ENCODE peak calls at places on chromosomes 16 and 17, in six cellular contexts. One of them, this sample, is unnamed.

GRCh38 chr17:58326609-58327341 is 1.8 kb downstream of the TSPOAP1 start:
- DNase-seq in pancreas: no peak
- DNase-seq in uterus: no peak
- DNase-seq in heart right ventricle: no peak
- DNase-seq in endothelial cell of umbilical vein: no peak
- DNase-seq in CD8-positive, alpha-beta memory T cell: no peak
- DNase-seq in this sample: no peak

GRCh38 chr16:15607700-15608396 is 35.1 kb downstream of the MARF1 start:
- DNase-seq in pancreas: no peak
- DNase-seq in uterus: no peak
- DNase-seq in heart right ventricle: peak; percentile 57
- DNase-seq in endothelial cell of umbilical vein: no peak
- DNase-seq in CD8-positive, alpha-beta memory T cell: no peak
- DNase-seq in this sample: no peak

GRCh38 chr17:81570896-81571453 is 18.8 kb upstream of the FAAP100 start:
- DNase-seq in pancreas: no peak
- DNase-seq in uterus: no peak
- DNase-seq in heart right ventricle: no peak
- DNase-seq in endothelial cell of umbilical vein: no peak
- DNase-seq in CD8-positive, alpha-beta memory T cell: no peak
- DNase-seq in this sample: no peak

GRCh38 chr17:798246-798645 is 16.1 kb downstream of the MRM3 start:
- DNase-seq in pancreas: no peak
- DNase-seq in uterus: no peak
- DNase-seq in heart right ventricle: no peak
- DNase-seq in endothelial cell of umbilical vein: no peak
- DNase-seq in CD8-positive, alpha-beta memory T cell: no peak
- DNase-seq in this sample: peak; percentile 48

GRCh38 chr17:65022751-65023421 is 33.7 kb downstream of the GNA13 start:
- DNase-seq in pancreas: no peak
- DNase-seq in uterus: no peak
- DNase-seq in heart right ventricle: no peak
- DNase-seq in endothelial cell of umbilical vein: peak; percentile 40
- DNase-seq in CD8-positive, alpha-beta memory T cell: no peak
- DNase-seq in this sample: no peak

GRCh38 chr16:10349851-10350250 is 36.0 kb upstream of the ATF7IP2 start:
- DNase-seq in pancreas: no peak
- DNase-seq in uterus: no peak
- DNase-seq in heart right ventricle: no peak
- DNase-seq in endothelial cell of umbilical vein: no peak
- DNase-seq in CD8-positive, alpha-beta memory T cell: no peak
- DNase-seq in this sample: no peak

GRCh38 chr16:58119509-58119845 is 9.7 kb downstream of the CFAP20 start:
- DNase-seq in pancreas: no peak
- DNase-seq in uterus: no peak
- DNase-seq in heart right ventricle: no peak
- DNase-seq in endothelial cell of umbilical vein: no peak
- DNase-seq in CD8-positive, alpha-beta memory T cell: no peak
- DNase-seq in this sample: no peak

GRCh38 chr17:72477529-72477928 is 356.7 kb downstream of the SOX9 start:
- DNase-seq in pancreas: peak; percentile 78
- DNase-seq in uterus: no peak
- DNase-seq in heart right ventricle: no peak
- DNase-seq in endothelial cell of umbilical vein: no peak
- DNase-seq in CD8-positive, alpha-beta memory T cell: no peak
- DNase-seq in this sample: no peak

GRCh38 chr16:57128787-57129389 is 36.5 kb downstream of the CPNE2 start:
- DNase-seq in pancreas: no peak
- DNase-seq in uterus: no peak
- DNase-seq in heart right ventricle: no peak
- DNase-seq in endothelial cell of umbilical vein: no peak
- DNase-seq in CD8-positive, alpha-beta memory T cell: peak; percentile 46
- DNase-seq in this sample: no peak

GRCh38 chr16:72241930-72242329 is 70.0 kb upstream of the PMFBP1 start:
- DNase-seq in pancreas: no peak
- DNase-seq in uterus: no peak
- DNase-seq in heart right ventricle: no peak
- DNase-seq in endothelial cell of umbilical vein: peak; percentile 66
- DNase-seq in CD8-positive, alpha-beta memory T cell: no peak
- DNase-seq in this sample: no peak

GRCh38 chr17:63278731-63279442 is 167.2 kb downstream of the CYB561 start:
- DNase-seq in pancreas: no peak
- DNase-seq in uterus: no peak
- DNase-seq in heart right ventricle: no peak
- DNase-seq in endothelial cell of umbilical vein: peak; percentile 28
- DNase-seq in CD8-positive, alpha-beta memory T cell: no peak
- DNase-seq in this sample: no peak

GRCh38 chr16:70789231-70789926 is 11.6 kb downstream of the VAC14 start:
- DNase-seq in pancreas: no peak
- DNase-seq in uterus: peak; percentile 86
- DNase-seq in heart right ventricle: peak; percentile 43
- DNase-seq in endothelial cell of umbilical vein: no peak
- DNase-seq in CD8-positive, alpha-beta memory T cell: no peak
- DNase-seq in this sample: no peak

GRCh38 chr17:6576038-6576437 is 19.7 kb upstream of the PITPNM3 start:
- DNase-seq in pancreas: no peak
- DNase-seq in uterus: no peak
- DNase-seq in heart right ventricle: no peak
- DNase-seq in endothelial cell of umbilical vein: no peak
- DNase-seq in CD8-positive, alpha-beta memory T cell: no peak
- DNase-seq in this sample: no peak

GRCh38 chr16:35744716-35745115 is 2285.3 kb downstream of the TP53TG3F start:
- DNase-seq in pancreas: no peak
- DNase-seq in uterus: no peak
- DNase-seq in heart right ventricle: no peak
- DNase-seq in endothelial cell of umbilical vein: no peak
- DNase-seq in CD8-positive, alpha-beta memory T cell: no peak
- DNase-seq in this sample: no peak

GRCh38 chr16:77387810-77388209 is 47.0 kb downstream of the ADAMTS18 start:
- DNase-seq in pancreas: no peak
- DNase-seq in uterus: no peak
- DNase-seq in heart right ventricle: no peak
- DNase-seq in endothelial cell of umbilical vein: no peak
- DNase-seq in CD8-positive, alpha-beta memory T cell: no peak
- DNase-seq in this sample: no peak

GRCh38 chr16:84700518-84701277 is 898 bp downstream of the USP10 start:
- DNase-seq in pancreas: no peak
- DNase-seq in uterus: no peak
- DNase-seq in heart right ventricle: peak; percentile 7
- DNase-seq in endothelial cell of umbilical vein: peak; percentile 46
- DNase-seq in CD8-positive, alpha-beta memory T cell: no peak
- DNase-seq in this sample: no peak

GRCh38 chr17:352421-353212 is at the start of gene RPH3AL:
- DNase-seq in pancreas: peak; percentile 89
- DNase-seq in uterus: no peak
- DNase-seq in heart right ventricle: peak; percentile 69
- DNase-seq in endothelial cell of umbilical vein: peak; percentile 69
- DNase-seq in CD8-positive, alpha-beta memory T cell: no peak
- DNase-seq in this sample: no peak

GRCh38 chr17:14205992-14206461 is 30.6 kb downstream of the CDRT15 start:
- DNase-seq in pancreas: peak; percentile 82
- DNase-seq in uterus: no peak
- DNase-seq in heart right ventricle: peak; percentile 72
- DNase-seq in endothelial cell of umbilical vein: no peak
- DNase-seq in CD8-positive, alpha-beta memory T cell: peak; percentile 49
- DNase-seq in this sample: no peak

GRCh38 chr17:33291248-33292183 is 1.6 kb downstream of the ASIC2 start:
- DNase-seq in pancreas: no peak
- DNase-seq in uterus: no peak
- DNase-seq in heart right ventricle: no peak
- DNase-seq in endothelial cell of umbilical vein: peak; percentile 22
- DNase-seq in CD8-positive, alpha-beta memory T cell: no peak
- DNase-seq in this sample: peak; percentile 55

GRCh38 chr16:54928016-54928356 is 2.7 kb upstream of the IRX5 start:
- DNase-seq in pancreas: no peak
- DNase-seq in uterus: no peak
- DNase-seq in heart right ventricle: no peak
- DNase-seq in endothelial cell of umbilical vein: peak; percentile 42
- DNase-seq in CD8-positive, alpha-beta memory T cell: no peak
- DNase-seq in this sample: no peak

GRCh38 chr17:77644981-77645380 is 313.5 kb upstream of the TNRC6C start:
- DNase-seq in pancreas: no peak
- DNase-seq in uterus: no peak
- DNase-seq in heart right ventricle: no peak
- DNase-seq in endothelial cell of umbilical vein: no peak
- DNase-seq in CD8-positive, alpha-beta memory T cell: peak; percentile 37
- DNase-seq in this sample: no peak

DNA sequence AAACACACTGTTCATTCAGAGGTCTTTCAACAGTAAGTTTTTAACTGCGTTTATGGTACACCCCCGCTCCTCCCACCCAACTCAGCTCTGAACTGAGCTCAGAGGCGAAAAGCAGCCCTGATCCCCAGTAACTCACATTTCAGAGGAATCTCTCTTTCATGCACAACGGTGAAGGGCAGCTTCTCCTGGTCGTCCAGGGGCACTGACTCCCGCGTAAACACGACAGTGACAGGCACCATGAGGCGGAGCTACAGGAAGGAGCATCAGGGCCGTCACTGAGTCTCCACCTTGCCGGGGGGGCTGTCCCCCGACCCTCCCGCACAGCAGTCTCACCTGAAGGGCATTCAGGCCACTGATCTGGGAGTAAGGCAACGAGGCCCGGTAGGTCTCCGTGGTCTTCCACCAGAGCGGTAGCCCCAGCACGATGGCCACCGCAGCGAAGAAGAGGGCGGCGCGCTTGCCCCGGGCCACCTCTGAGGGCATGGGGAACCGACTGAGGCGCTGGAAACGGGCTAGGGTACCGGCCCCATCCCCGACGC is 539 bp downstream of the PIGS start:
- DNase-seq in pancreas: peak; percentile 41
- DNase-seq in uterus: no peak
- DNase-seq in heart right ventricle: no peak
- DNase-seq in endothelial cell of umbilical vein: peak; percentile 37
- DNase-seq in CD8-positive, alpha-beta memory T cell: peak; percentile 43
- DNase-seq in this sample: no peak
- H3K27ac ChIP-seq in pancreas: peak overlapping the region; percentile 71
- H3K27ac ChIP-seq in uterus: peak overlapping the region; percentile 88
- H3K27ac ChIP-seq in heart right ventricle: peak overlapping the region; percentile 85
- H3K27ac ChIP-seq in endothelial cell of umbilical vein: peak overlapping the region; percentile 15
- H3K27ac ChIP-seq in CD8-positive, alpha-beta memory T cell: peak overlapping the region; percentile 78
- H3K27ac ChIP-seq in this sample: peak overlapping the region; percentile 37

GRCh38 chr16:51147776-51148673 is 3.0 kb downstream of the SALL1 start:
- DNase-seq in pancreas: no peak
- DNase-seq in uterus: no peak
- DNase-seq in heart right ventricle: no peak
- DNase-seq in endothelial cell of umbilical vein: no peak
- DNase-seq in CD8-positive, alpha-beta memory T cell: no peak
- DNase-seq in this sample: no peak

GRCh38 chr16:51149251-51149661 is 1.8 kb downstream of the SALL1 start:
- DNase-seq in pancreas: no peak
- DNase-seq in uterus: peak; percentile 39
- DNase-seq in heart right ventricle: no peak
- DNase-seq in endothelial cell of umbilical vein: no peak
- DNase-seq in CD8-positive, alpha-beta memory T cell: no peak
- DNase-seq in this sample: no peak

GRCh38 chr16:51148674-51149228 is 2.3 kb downstream of the SALL1 start:
- DNase-seq in pancreas: no peak
- DNase-seq in uterus: no peak
- DNase-seq in heart right ventricle: no peak
- DNase-seq in endothelial cell of umbilical vein: no peak
- DNase-seq in CD8-positive, alpha-beta memory T cell: no peak
- DNase-seq in this sample: no peak

GRCh38 chr16:51144203-51144602 is 6.9 kb downstream of the SALL1 start:
- DNase-seq in pancreas: no peak
- DNase-seq in uterus: no peak
- DNase-seq in heart right ventricle: no peak
- DNase-seq in endothelial cell of umbilical vein: no peak
- DNase-seq in CD8-positive, alpha-beta memory T cell: no peak
- DNase-seq in this sample: no peak

DNA sequence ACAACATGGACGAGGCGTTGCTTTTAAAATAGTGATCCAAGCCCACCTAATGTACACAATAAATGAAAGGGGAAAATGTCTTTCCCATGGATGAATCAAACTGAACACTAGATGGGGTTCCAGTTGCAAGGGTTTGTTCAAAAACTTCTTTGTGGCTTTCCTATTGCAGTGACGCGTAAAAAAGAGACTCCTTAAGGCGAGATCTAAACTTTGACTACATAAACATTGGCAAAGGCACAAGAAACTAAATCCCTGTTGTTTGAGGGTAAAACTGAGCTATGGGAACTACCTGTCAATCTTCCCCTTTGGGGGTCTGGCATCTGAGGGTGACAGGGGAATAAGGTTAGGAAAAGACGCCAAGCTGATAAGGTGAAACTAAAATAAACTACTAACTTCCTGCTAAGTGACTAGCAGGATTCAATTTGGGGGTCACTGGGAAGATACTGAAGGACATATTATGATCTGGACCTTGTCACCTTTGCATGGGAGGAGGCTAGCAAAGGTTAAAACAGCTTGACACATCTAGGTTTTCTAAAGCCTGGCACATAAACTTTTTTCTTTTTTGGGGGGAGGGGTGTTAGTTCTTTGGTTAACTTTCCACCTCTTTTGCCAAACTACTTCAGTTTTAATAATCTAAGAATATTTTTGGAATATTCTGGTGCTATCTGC is 4.7 kb downstream of the SALL1 start:
- DNase-seq in pancreas: no peak
- DNase-seq in uterus: no peak
- DNase-seq in heart right ventricle: no peak
- DNase-seq in endothelial cell of umbilical vein: no peak
- DNase-seq in CD8-positive, alpha-beta memory T cell: no peak
- DNase-seq in this sample: no peak
- H3K4me3 ChIP-seq in pancreas: no peak overlapping the region
- H3K4me3 ChIP-seq in uterus: peak overlapping the region; percentile 16
- H3K4me3 ChIP-seq in heart right ventricle: no peak overlapping the region
- H3K4me3 ChIP-seq in endothelial cell of umbilical vein: no peak overlapping the region
- H3K4me3 ChIP-seq in CD8-positive, alpha-beta memory T cell: no peak overlapping the region
- H3K4me3 ChIP-seq in this sample: no peak overlapping the region

GRCh38 chr17:83186226-83186625 is 106.8 kb downstream of the METRNL start:
- DNase-seq in pancreas: no peak
- DNase-seq in uterus: no peak
- DNase-seq in heart right ventricle: no peak
- DNase-seq in endothelial cell of umbilical vein: peak; percentile 84
- DNase-seq in CD8-positive, alpha-beta memory T cell: no peak
- DNase-seq in this sample: peak; percentile 44

GRCh38 chr17:83189673-83190385 is 110.4 kb downstream of the METRNL start:
- DNase-seq in pancreas: peak; percentile 9
- DNase-seq in uterus: peak; percentile 18
- DNase-seq in heart right ventricle: no peak
- DNase-seq in endothelial cell of umbilical vein: peak; percentile 45
- DNase-seq in CD8-positive, alpha-beta memory T cell: no peak
- DNase-seq in this sample: peak; percentile 85

GRCh38 chr17:83189013-83189672 is 109.7 kb downstream of the METRNL start:
- DNase-seq in pancreas: no peak
- DNase-seq in uterus: no peak
- DNase-seq in heart right ventricle: no peak
- DNase-seq in endothelial cell of umbilical vein: no peak
- DNase-seq in CD8-positive, alpha-beta memory T cell: no peak
- DNase-seq in this sample: peak; percentile 69

GRCh38 chr17:83186751-83187421 is 107.5 kb downstream of the METRNL start:
- DNase-seq in pancreas: no peak
- DNase-seq in uterus: no peak
- DNase-seq in heart right ventricle: no peak
- DNase-seq in endothelial cell of umbilical vein: no peak
- DNase-seq in CD8-positive, alpha-beta memory T cell: no peak
- DNase-seq in this sample: no peak

GRCh38 chr17:83187782-83188311 is 108.4 kb downstream of the METRNL start:
- DNase-seq in pancreas: no peak
- DNase-seq in uterus: no peak
- DNase-seq in heart right ventricle: no peak
- DNase-seq in endothelial cell of umbilical vein: no peak
- DNase-seq in CD8-positive, alpha-beta memory T cell: no peak
- DNase-seq in this sample: no peak
- H3K27me3 ChIP-seq in pancreas: no peaks in the 10 kb centered on the region
- H3K27me3 ChIP-seq in uterus: no peaks in the 10 kb centered on the region
- H3K27me3 ChIP-seq in heart right ventricle: no peaks in the 10 kb centered on the region
- H3K27me3 ChIP-seq in endothelial cell of umbilical vein: no peaks in the 10 kb centered on the region
- H3K27me3 ChIP-seq in CD8-positive, alpha-beta memory T cell: no peaks in the 10 kb centered on the region
- H3K27me3 ChIP-seq in this sample: no peaks in the 10 kb centered on the region

GRCh38 chr17:1839516-1839915 is 9.7 kb downstream of the RPA1 start:
- DNase-seq in pancreas: no peak
- DNase-seq in uterus: no peak
- DNase-seq in heart right ventricle: no peak
- DNase-seq in endothelial cell of umbilical vein: no peak
- DNase-seq in CD8-positive, alpha-beta memory T cell: no peak
- DNase-seq in this sample: no peak
- H3K27ac ChIP-seq in pancreas: no peak overlapping the region
- H3K27ac ChIP-seq in uterus: no peak overlapping the region
- H3K27ac ChIP-seq in heart right ventricle: no peak overlapping the region
- H3K27ac ChIP-seq in endothelial cell of umbilical vein: no peak overlapping the region
- H3K27ac ChIP-seq in CD8-positive, alpha-beta memory T cell: no peak overlapping the region
- H3K27ac ChIP-seq in this sample: no peak overlapping the region

This sample was measured in aorta.